ENCODE peak calls at places on chromosomes 3 and 15, in nine cellular contexts. D is Jurkat, Clone E6-1; V is cerebellar cortex; U is activated CD4-positive, alpha-beta T cell treated with anti-CD3 and anti-CD28 coated beads, Interleukin-2, amount 50 U/mL, for 1 hour; A is body of pancreas; E is head of caudate nucleus; C is NCI-H1092; S is CD8-positive, alpha-beta T cell; I is LoVo. Z is an unnamed sample.

GRCh38 chr15:29003446-29004233 is 117.9 kb downstream of the APBA2 start:
- DNase-seq in A (no peak), U (no peak), C (no peak), S (peak), V (no peak), D (peak), E (no peak), I (no peak), Z (no peak)

GRCh38 chr3:9730747-9731205 is 759 bp upstream of the BRPF1 start:
- DNase-seq in U (no peak), V (no peak), S (no peak), C (peak), A (no peak), D (no peak), I (peak), E (no peak), Z (no peak)

GRCh38 chr3:194772241-194773000 is 86.7 kb downstream of the FAM43A start:
- DNase-seq in U (no peak), D (no peak), I (no peak), V (no peak), S (no peak), A (no peak), C (no peak), E (no peak), Z (peak)

GRCh38 chr15:31472636-31473383 is 146.2 kb downstream of the KLF13 start:
- DNase-seq in D (peak), E (no peak), A (no peak), I (no peak), S (peak), C (no peak), U (peak), V (peak), Z (peak)

GRCh38 chr3:170049146-170050000 is 11.6 kb downstream of the GPR160 start:
- DNase-seq in E (no peak), C (no peak), A (peak), U (no peak), V (no peak), D (no peak), I (peak), S (no peak), Z (no peak)

GRCh38 chr3:195154793-195155535 is 116.0 kb downstream of the XXYLT1 start:
- DNase-seq in U (no peak), D (no peak), V (peak), S (no peak), A (peak), I (no peak), C (peak), E (peak), Z (peak)

GRCh38 chr15:27990411-27991338 is 108.4 kb downstream of the OCA2 start:
- DNase-seq in V (peak), S (no peak), A (no peak), C (peak), E (no peak), I (no peak), D (no peak), U (no peak), Z (no peak)

GRCh38 chr3:155387571-155387970 is 94.1 kb upstream of the STRIT1 start:
- DNase-seq in S (no peak), U (no peak), I (no peak), A (no peak), E (no peak), C (no peak), V (no peak), D (no peak), Z (no peak)

GRCh38 chr15:33656090-33656670 is 312.1 kb upstream of the CHRM5 start:
- DNase-seq in A (no peak), D (no peak), V (no peak), I (no peak), E (no peak), U (no peak), C (no peak), S (no peak), Z (no peak)

GRCh38 chr3:61819861-61820260 is 258.5 kb downstream of the PTPRG start:
- DNase-seq in C (no peak), I (no peak), V (no peak), E (no peak), A (no peak), D (no peak), U (no peak), S (no peak), Z (no peak)

GRCh38 chr15:101773496-101774100 is 29.7 kb upstream of the OR4F6 start:
- DNase-seq in I (no peak), S (no peak), U (peak), E (no peak), V (no peak), A (no peak), D (no peak), C (no peak), Z (no peak)

GRCh38 chr15:101014276-101014675 is 95.1 kb downstream of the LRRK1 start:
- DNase-seq in D (no peak), I (no peak), E (no peak), V (no peak), A (no peak), C (no peak), U (no peak), S (no peak), Z (no peak)

GRCh38 chr3:159146856-159147255 is 345.0 kb downstream of the MFSD1 start:
- DNase-seq in C (no peak), S (no peak), E (no peak), A (no peak), D (no peak), U (no peak), V (no peak), I (no peak), Z (no peak)

GRCh38 chr3:184354121-184354728 is 7.2 kb downstream of the CLCN2 start:
- DNase-seq in D (no peak), S (peak), C (no peak), A (peak), E (no peak), I (no peak), U (peak), V (no peak), Z (peak)

GRCh38 chr15:66007663-66008262 is 138.5 kb downstream of the RAB11A start:
- DNase-seq in I (no peak), E (no peak), D (no peak), C (no peak), S (no peak), U (no peak), V (no peak), A (no peak), Z (no peak)

GRCh38 chr15:90465140-90465929 is 64.4 kb upstream of the CRTC3 start:
- DNase-seq in U (no peak), I (no peak), A (no peak), S (no peak), D (no peak), V (no peak), E (no peak), C (no peak), Z (no peak)

GRCh38 chr15:98124576-98124975 is 164.1 kb downstream of the ARRDC4 start:
- DNase-seq in U (no peak), D (no peak), S (no peak), A (no peak), V (no peak), I (no peak), E (no peak), C (no peak), Z (no peak)

Z was measured in Ammon's horn.